ENCODE peak calls at places on chromosomes 11 and 22, in nine cellular contexts. U is amniotic stem cell; E is transverse colon; S is stimulated activated CD8-positive, alpha-beta memory T cell treated with anti-CD3 and anti-CD28 coated beads, Interleukin-12 subunit alpha, Interleukin-12 subunit beta, amount 100 ng/mL, for 1 hour; Z is mesothelial cell of epicardium; G is nephron progenitor cell; J is NT2/D1; M is non-pigmented ciliary epithelial cell; C is SK-N-DZ. B is an unnamed sample.

GRCh38 chr11:40388097-40388818 is 1071.2 kb downstream of the LRRC4C start:
- DNase-seq in G (no peak), C (no peak), U (peak), Z (no peak), J (no peak), S (no peak), E (no peak), M (peak), B (no peak)

GRCh38 chr11:19345519-19345847 is 104.7 kb upstream of the E2F8 start:
- DNase-seq in S (no peak), M (no peak), J (no peak), Z (no peak), C (peak), U (no peak), G (peak), E (no peak), B (peak)

GRCh38 chr11:15157181-15157580 is 42.5 kb downstream of the INSC start:
- DNase-seq in E (no peak), M (peak), U (peak), S (no peak), Z (no peak), G (no peak), J (no peak), C (no peak), B (no peak)

GRCh38 chr11:59200421-59200746 is 12.3 kb downstream of the MPEG1 start:
- DNase-seq in J (no peak), C (no peak), Z (no peak), U (no peak), S (no peak), G (no peak), M (no peak), E (no peak), B (no peak)

GRCh38 chr11:70786021-70786665 is 387.8 kb downstream of the CTTN start:
- DNase-seq in J (no peak), M (no peak), S (no peak), U (no peak), E (peak), Z (no peak), C (no peak), G (no peak), B (no peak)

GRCh38 chr11:101127348-101127698 is 2.3 kb downstream of the PGR start:
- DNase-seq in J (peak), E (peak), U (no peak), M (no peak), Z (peak), S (no peak), G (peak), C (no peak), B (peak)

GRCh38 chr22:48573766-48574165 is 1253.9 kb downstream of the BRD1 start:
- DNase-seq in M (no peak), E (no peak), S (no peak), J (no peak), C (no peak), Z (no peak), U (no peak), G (no peak), B (no peak)

GRCh38 chr22:29093501-29093921 is 20.7 kb downstream of the KREMEN1 start:
- DNase-seq in S (no peak), J (no peak), M (no peak), Z (no peak), C (no peak), E (no peak), G (no peak), U (peak), B (no peak)

GRCh38 chr22:50504245-50505211 is 3.0 kb downstream of the LMF2 start:
- DNase-seq in C (no peak), U (no peak), E (no peak), S (no peak), M (no peak), Z (no peak), G (no peak), J (no peak), B (no peak)

GRCh38 chr22:30889268-30889995 is 79.1 kb downstream of the MORC2 start:
- DNase-seq in M (no peak), Z (no peak), U (no peak), S (no peak), C (no peak), E (no peak), J (no peak), G (no peak), B (peak)

GRCh38 chr11:12544986-12545775 is 129.0 kb upstream of the TEAD1 start:
- DNase-seq in J (no peak), E (no peak), G (no peak), Z (no peak), C (no peak), S (no peak), U (no peak), M (no peak), B (no peak)

GRCh38 chr11:62548545-62549335 is 2.1 kb upstream of the AHNAK start:
- DNase-seq in U (no peak), E (peak), M (no peak), J (no peak), Z (no peak), G (no peak), S (no peak), C (no peak), B (no peak)

GRCh38 chr11:63870351-63871197 is 31.7 kb downstream of the MARK2 start:
- DNase-seq in M (no peak), C (no peak), J (no peak), U (no peak), Z (no peak), G (no peak), S (no peak), E (no peak), B (no peak)

GRCh38 chr11:69686856-69687255 is 11.7 kb upstream of the LTO1 start:
- DNase-seq in J (no peak), G (no peak), S (no peak), E (no peak), M (no peak), U (no peak), Z (no peak), C (no peak), B (peak)

GRCh38 chr11:67627788-67628624 is 1.7 kb downstream of the NUDT8 start:
- DNase-seq in E (no peak), M (no peak), U (no peak), S (no peak), J (no peak), C (no peak), G (no peak), Z (peak), B (no peak)

GRCh38 chr11:11895672-11896071 is 53.9 kb downstream of the USP47 start:
- DNase-seq in M (no peak), S (no peak), E (no peak), U (no peak), G (no peak), J (no peak), Z (no peak), C (no peak), B (no peak)

GRCh38 chr11:112769170-112769569 is 192.1 kb upstream of the NCAM1 start:
- DNase-seq in J (no peak), Z (no peak), M (no peak), C (no peak), U (no peak), E (no peak), G (no peak), S (no peak), B (no peak)

GRCh38 chr22:24975813-24976341 is 23.4 kb downstream of the KIAA1671 start:
- DNase-seq in C (no peak), J (no peak), E (no peak), U (no peak), Z (no peak), S (no peak), G (no peak), M (no peak), B (peak)

GRCh38 chr22:30291334-30291892 is 2.1 kb upstream of the CASTOR1 start:
- DNase-seq in E (no peak), U (no peak), Z (no peak), S (no peak), J (no peak), G (no peak), M (no peak), C (no peak), B (no peak)

GRCh38 chr11:2519517-2519878 is 74.7 kb downstream of the KCNQ1 start:
- DNase-seq in J (no peak), U (no peak), Z (no peak), G (no peak), C (no peak), S (no peak), E (no peak), M (no peak), B (no peak)

GRCh38 chr11:12694182-12694531 is 19.9 kb downstream of the TEAD1 start:
- DNase-seq in U (no peak), C (no peak), S (no peak), Z (no peak), J (no peak), G (no peak), E (peak), M (no peak), B (no peak)

GRCh38 chr11:88537613-88538012 is 200.1 kb upstream of the CTSC start:
- DNase-seq in G (no peak), J (no peak), M (no peak), E (no peak), Z (no peak), U (no peak), S (no peak), C (no peak), B (no peak)

GRCh38 chr11:71080239-71081097 is 171.9 kb downstream of the SHANK2 start:
- DNase-seq in U (peak), C (peak), M (peak), E (peak), G (peak), J (peak), Z (no peak), S (no peak), B (peak)

GRCh38 chr11:56404393-56404792 is 8.1 kb upstream of the OR5AL1 start:
- DNase-seq in Z (no peak), S (no peak), C (no peak), U (no peak), M (no peak), J (no peak), G (no peak), E (no peak), B (no peak)